ENCODE peak calls at places on chromosomes 3 and 15, in five cellular contexts. E is Caco-2; I is coronary artery; T is fibroblast of lung; G is activated CD8-positive, alpha-beta T cell treated with anti-CD3 and anti-CD28 coated beads for 36 hours. D is an unnamed sample.

GRCh38 chr3:191350389-191351090 is 20.2 kb upstream of the UTS2B start:
- DNase-seq in E (no peak), I (no peak), T (peak; percentile 52), G (no peak), D (peak; percentile 16)

GRCh38 chr3:12139111-12139511 is 19.6 kb downstream of the TIMP4 start:
- DNase-seq in E (peak; percentile 64), I (no peak), T (peak; percentile 50), G (peak; percentile 53), D (peak; percentile 48)

GRCh38 chr15:49830411-49830810 is 209.6 kb downstream of the DTWD1 start:
- DNase-seq in E (no peak), I (no peak), T (no peak), G (no peak), D (no peak)

GRCh38 chr3:49630784-49631183 is 43.4 kb upstream of the APEH start:
- DNase-seq in E (no peak), I (no peak), T (no peak), G (no peak), D (no peak)

GRCh38 chr15:31325432-31325975 is 1.1 kb upstream of the KLF13 start:
- DNase-seq in E (peak; percentile 43), I (peak; percentile 85), T (peak; percentile 24), G (peak; percentile 62), D (no peak)

GRCh38 chr15:50418041-50418583 is 6.1 kb upstream of the USP8 start:
- DNase-seq in E (no peak), I (no peak), T (no peak), G (peak; percentile 29), D (no peak)

GRCh38 chr3:169239756-169240155 is 423.8 kb downstream of the MECOM start:
- DNase-seq in E (no peak), I (no peak), T (no peak), G (no peak), D (no peak)

GRCh38 chr3:100850721-100851120 is 141.4 kb downstream of the TFG start:
- DNase-seq in E (no peak), I (no peak), T (no peak), G (no peak), D (no peak)

GRCh38 chr3:11574981-11575669 is 68.6 kb downstream of the VGLL4 start:
- DNase-seq in E (no peak), I (peak; percentile 73), T (no peak), G (no peak), D (no peak)

GRCh38 chr3:126153695-126154360 is 26.6 kb downstream of the ALDH1L1 start:
- DNase-seq in E (no peak), I (no peak), T (no peak), G (no peak), D (no peak)

GRCh38 chr3:133583396-133583795 is 9.9 kb downstream of the CDV3 start:
- DNase-seq in E (no peak), I (no peak), T (no peak), G (no peak), D (no peak)

GRCh38 chr15:52068004-52068403 is 44.6 kb downstream of the BCL2L10 start:
- DNase-seq in E (no peak), I (no peak), T (peak; percentile 25), G (no peak), D (peak; percentile 38)

GRCh38 chr15:33188654-33189257 is 5.8 kb downstream of the FMN1 start:
- DNase-seq in E (no peak), I (no peak), T (no peak), G (no peak), D (no peak)

GRCh38 chr3:126083138-126083445 is 832 bp downstream of the SLC41A3 start:
- DNase-seq in E (no peak), I (no peak), T (no peak), G (no peak), D (no peak)

GRCh38 chr3:8453153-8453552 is 48.5 kb upstream of the LMCD1 start:
- DNase-seq in E (no peak), I (peak; percentile 50), T (no peak), G (no peak), D (no peak)

GRCh38 chr15:41971893-41972340 is 440 bp downstream of the EHD4 start:
- DNase-seq in E (no peak), I (peak; percentile 76), T (no peak), G (no peak), D (no peak)

GRCh38 chr15:81165565-81165964 is 31.1 kb upstream of the IL16 start:
- DNase-seq in E (no peak), I (no peak), T (peak; percentile 23), G (no peak), D (no peak)

GRCh38 chr3:18988619-18989229 is 159.6 kb upstream of the KCNH8 start:
- DNase-seq in E (peak; percentile 15), I (no peak), T (peak; percentile 1), G (no peak), D (no peak)

GRCh38 chr3:164233951-164234350 is 844.3 kb downstream of the SI start:
- DNase-seq in E (no peak), I (no peak), T (no peak), G (no peak), D (no peak)

GRCh38 chr3:135867911-135868310 is 97.6 kb upstream of the PPP2R3A start:
- DNase-seq in E (no peak), I (no peak), T (no peak), G (no peak), D (no peak)

GRCh38 chr3:25854214-25854613 is 64.3 kb downstream of the OXSM start:
- DNase-seq in E (no peak), I (no peak), T (peak; percentile 60), G (no peak), D (peak; percentile 10)

GRCh38 chr3:44529927-44530326 is 25.1 kb upstream of the ZKSCAN7 start:
- DNase-seq in E (peak; percentile 7), I (no peak), T (no peak), G (peak; percentile 47), D (peak; percentile 32)

GRCh38 chr3:13186416-13186815 is 113.2 kb upstream of the IQSEC1 start:
- DNase-seq in E (no peak), I (no peak), T (no peak), G (no peak), D (peak; percentile 9)

GRCh38 chr15:83398591-83398990 is 48.5 kb upstream of the SH3GL3 start:
- DNase-seq in E (no peak), I (no peak), T (peak; percentile 68), G (no peak), D (peak; percentile 35)

GRCh38 chr3:157782236-157782635 is 279.0 kb upstream of the VEPH1 start:
- DNase-seq in E (no peak), I (no peak), T (peak; percentile 56), G (no peak), D (no peak)

GRCh38 chr15:65330934-65331645 is 26.6 kb downstream of the RNU5B-1 start:
- DNase-seq in E (no peak), I (no peak), T (no peak), G (no peak), D (no peak)

GRCh38 chr3:32934150-32934742 is 17.2 kb upstream of the CCR4 start:
- DNase-seq in E (peak; percentile 42), I (no peak), T (no peak), G (peak; percentile 54), D (no peak)

GRCh38 chr3:176919836-176920760 is 277.2 kb downstream of the TBL1XR1 start:
- DNase-seq in E (no peak), I (no peak), T (peak; percentile 88), G (no peak), D (peak; percentile 46)

GRCh38 chr15:33021806-33022389 is 172.6 kb downstream of the FMN1 start:
- DNase-seq in E (peak; percentile 48), I (no peak), T (peak; percentile 52), G (no peak), D (peak; percentile 61)

GRCh38 chr3:170290194-170290593 is 67.3 kb upstream of the SKIL start:
- DNase-seq in E (no peak), I (no peak), T (no peak), G (no peak), D (no peak)

GRCh38 chr3:81550415-81550814 is 211.0 kb downstream of the GBE1 start:
- DNase-seq in E (no peak), I (no peak), T (peak; percentile 53), G (no peak), D (peak; percentile 3)

GRCh38 chr3:115537669-115538068 is 85.6 kb upstream of the GAP43 start:
- DNase-seq in E (no peak), I (no peak), T (no peak), G (no peak), D (no peak)

GRCh38 chr15:100112636-100113305 is 229.0 kb downstream of the ADAMTS17 start:
- DNase-seq in E (no peak), I (no peak), T (no peak), G (no peak), D (no peak)

GRCh38 chr3:29937185-29937584 is 656.3 kb downstream of the RBMS3 start:
- DNase-seq in E (no peak), I (no peak), T (no peak), G (no peak), D (peak; percentile 6)

GRCh38 chr3:71008350-71008923 is 575.1 kb downstream of the FOXP1 start:
- DNase-seq in E (no peak), I (no peak), T (no peak), G (no peak), D (no peak)

GRCh38 chr3:87792532-87793321 is 266.1 kb downstream of the CGGBP1 start:
- DNase-seq in E (peak; percentile 23), I (no peak), T (peak; percentile 0), G (no peak), D (no peak)

GRCh38 chr3:134527037-134527436 is 41.2 kb downstream of the CEP63 start:
- DNase-seq in E (peak; percentile 26), I (no peak), T (no peak), G (peak; percentile 32), D (no peak)

GRCh38 chr3:142560118-142560517 is 18.4 kb downstream of the ATR start:
- DNase-seq in E (no peak), I (no peak), T (no peak), G (no peak), D (no peak)

GRCh38 chr3:20930034-20930433 is 744.0 kb upstream of the SGO1 start:
- DNase-seq in E (peak; percentile 27), I (no peak), T (peak; percentile 15), G (peak; percentile 1), D (peak; percentile 11)
- TF ChIP-seq CTCF in E (no peak), I (no peak), T (peak; percentile 40), G (no peak), D (peak; percentile 71)

GRCh38 chr15:77983091-77983707 is 94.3 kb downstream of the TBC1D2B start:
- DNase-seq in E (no peak), I (no peak), T (no peak), G (no peak), D (no peak)
- TF ChIP-seq CTCF in E (no peak), I (no peak), T (no peak), G (no peak), D (no peak)

GRCh38 chr3:36408146-36408545 is 27.8 kb downstream of the STAC start:
- DNase-seq in E (peak; percentile 3), I (no peak), T (no peak), G (no peak), D (no peak)
- TF ChIP-seq CTCF in E (no peak), I (no peak), T (no peak), G (no peak), D (no peak)

GRCh38 chr3:16982439-16982838 is 97.7 kb downstream of the PLCL2 start:
- DNase-seq in E (no peak), I (no peak), T (no peak), G (no peak), D (no peak)

GRCh38 chr3:16985608-16986007 is 100.9 kb downstream of the PLCL2 start:
- DNase-seq in E (no peak), I (no peak), T (no peak), G (no peak), D (no peak)

GRCh38 chr3:16992198-16992597 is 107.4 kb downstream of the PLCL2 start:
- DNase-seq in E (no peak), I (no peak), T (no peak), G (no peak), D (no peak)

GRCh38 chr3:16990163-16990562 is 105.4 kb downstream of the PLCL2 start:
- DNase-seq in E (no peak), I (no peak), T (no peak), G (no peak), D (no peak)

GRCh38 chr3:16987141-16987540 is 102.4 kb downstream of the PLCL2 start:
- DNase-seq in E (no peak), I (no peak), T (no peak), G (no peak), D (no peak)
- TF ChIP-seq CTCF in E (no peak), I (no peak), T (no peak), G (no peak), D (no peak)